ENCODE peak calls at places on chromosome 20, in five cellular contexts. A is astrocyte, M is breast epithelium, J is mucosa of descending colon, U is heart left ventricle. I is an unnamed sample.

GRCh38 chr20:14553774-14554524 is 216.5 kb upstream of the FLRT3 start:
- DNase-seq in J (no peak), M (no peak), U (no peak), A (peak; percentile 14), I (no peak)

GRCh38 chr20:1376007-1376406 is 16.8 kb downstream of the FKBP1A start:
- DNase-seq in A (no peak), U (no peak), J (no peak), M (no peak), I (no peak)

GRCh38 chr20:4795394-4795793 is 73.7 kb downstream of the PRND start:
- DNase-seq in U (no peak), A (peak; percentile 45), J (no peak), M (no peak), I (no peak)

GRCh38 chr20:19291024-19291817 is 78.8 kb downstream of the SLC24A3 start:
- DNase-seq in J (no peak), A (no peak), U (no peak), M (no peak), I (no peak)

GRCh38 chr20:10537850-10538480 is 102.9 kb downstream of the SLX4IP start:
- DNase-seq in M (no peak), A (peak; percentile 73), U (no peak), J (no peak), I (no peak)

GRCh38 chr20:36777152-36777551 is 3.6 kb upstream of the DSN1 start:
- DNase-seq in U (no peak), M (no peak), A (no peak), J (no peak), I (no peak)

GRCh38 chr20:59082077-59082740 is 39.6 kb upstream of the PRELID3B start:
- DNase-seq in M (no peak), A (peak; percentile 52), U (no peak), J (no peak), I (no peak)

GRCh38 chr20:59007758-59008511 is 881 bp upstream of the CTSZ start:
- DNase-seq in M (peak; percentile 42), J (peak; percentile 62), U (peak; percentile 53), A (no peak), I (no peak)

GRCh38 chr20:18731940-18732339 is 81.6 kb upstream of the SCP2D1 start:
- DNase-seq in U (no peak), M (no peak), A (no peak), J (no peak), I (no peak)

GRCh38 chr20:63091901-63092659 is 85.3 kb upstream of the BHLHE23 start:
- DNase-seq in U (peak; percentile 11), J (peak; percentile 23), A (no peak), M (peak; percentile 47), I (no peak)

GRCh38 chr20:12243327-12243726 is 325.6 kb downstream of the BTBD3 start:
- DNase-seq in J (no peak), M (no peak), A (no peak), U (no peak), I (no peak)

GRCh38 chr20:64003970-64004725 is 23.2 kb downstream of the PRPF6 start:
- DNase-seq in A (peak; percentile 22), J (no peak), U (no peak), M (no peak), I (no peak)

GRCh38 chr20:7712661-7713060 is 227.6 kb downstream of the HAO1 start:
- DNase-seq in A (peak; percentile 26), M (no peak), J (no peak), U (no peak), I (no peak)

GRCh38 chr20:31522756-31523155 is 8.5 kb downstream of the HM13 start:
- DNase-seq in A (no peak), U (no peak), J (no peak), M (no peak), I (no peak)

GRCh38 chr20:3258429-3258828 is 19.4 kb upstream of the SLC4A11 start:
- DNase-seq in A (no peak), M (no peak), J (no peak), U (no peak), I (no peak)

GRCh38 chr20:20214757-20215275 is 153.1 kb upstream of the INSM1 start:
- DNase-seq in J (no peak), M (no peak), U (no peak), A (no peak), I (no peak)

GRCh38 chr20:24034820-24035219 is 46.2 kb upstream of the GGTLC1 start:
- DNase-seq in U (no peak), A (no peak), J (no peak), M (no peak), I (no peak)

GRCh38 chr20:62768815-62769287 is 27.4 kb upstream of the MRGBP start:
- DNase-seq in J (peak; percentile 39), U (no peak), A (peak; percentile 70), M (no peak), I (peak; percentile 11)

GRCh38 chr20:3239026-3239866 is at the start of gene SLC4A11:
- DNase-seq in M (no peak), J (peak; percentile 83), U (peak; percentile 63), A (peak; percentile 45), I (peak; percentile 23)

GRCh38 chr20:37316116-37316774 is 26.8 kb downstream of the MANBAL start:
- DNase-seq in A (no peak), J (no peak), M (no peak), U (no peak), I (no peak)

GRCh38 chr20:56259948-56260347 is 11.4 kb downstream of the MC3R start:
- DNase-seq in M (no peak), U (no peak), J (no peak), A (no peak), I (no peak)

GRCh38 chr20:50799176-50799889 is 4.5 kb downstream of the BCAS4 start:
- DNase-seq in A (no peak), M (no peak), J (no peak), U (no peak), I (no peak)

GRCh38 chr20:24610341-24611115 is 141.1 kb downstream of the SYNDIG1 start:
- DNase-seq in U (no peak), A (peak; percentile 41), M (no peak), J (no peak), I (no peak)

GRCh38 chr20:7151666-7152065 is 384.2 kb downstream of the BMP2 start:
- DNase-seq in A (peak; percentile 8), U (no peak), M (no peak), J (no peak), I (no peak)

GRCh38 chr20:17910828-17911294 is 57.7 kb downstream of the SNX5 start:
- DNase-seq in A (peak; percentile 93), U (peak; percentile 39), J (no peak), M (no peak), I (peak; percentile 89)

GRCh38 chr20:4155953-4156352 is 140.6 kb upstream of the RNF24 start:
- DNase-seq in J (no peak), A (no peak), U (no peak), M (no peak), I (no peak)

GRCh38 chr20:3041818-3042504 is 1.5 kb upstream of the GNRH2 start:
- DNase-seq in J (no peak), A (no peak), U (no peak), M (no peak), I (no peak)

GRCh38 chr20:45461225-45461624 is 8.3 kb upstream of the WFDC2 start:
- DNase-seq in U (no peak), A (no peak), J (no peak), M (no peak), I (no peak)

GRCh38 chr20:45463113-45463512 is 6.4 kb upstream of the WFDC2 start:
- DNase-seq in J (no peak), U (no peak), M (no peak), A (no peak), I (no peak)

GRCh38 chr20:45456632-45457031 is 12.9 kb upstream of the WFDC2 start:
- DNase-seq in J (peak; percentile 72), M (no peak), U (no peak), A (no peak), I (no peak)

GRCh38 chr20:45462711-45463110 is 6.8 kb upstream of the WFDC2 start:
- DNase-seq in U (no peak), J (no peak), M (no peak), A (no peak), I (no peak)

GRCh38 chr20:45459606-45460005 is 9.9 kb upstream of the WFDC2 start:
- DNase-seq in U (no peak), A (no peak), M (no peak), J (no peak), I (no peak)
- TF ChIP-seq CTCF in U (no peak), A (peak; percentile 10), M (no peak), J (no peak), I (peak; percentile 15)

GRCh38 chr20:61330441-61330840 is 78.4 kb downstream of the CDH4 start:
- DNase-seq in J (no peak), A (no peak), M (no peak), U (no peak), I (no peak)

GRCh38 chr20:61332016-61332975 is 80.2 kb downstream of the CDH4 start:
- DNase-seq in J (no peak), M (no peak), U (no peak), A (peak; percentile 18), I (no peak)

GRCh38 chr20:61325718-61326117 is 73.7 kb downstream of the CDH4 start:
- DNase-seq in U (no peak), M (no peak), J (no peak), A (no peak), I (no peak)

GRCh38 chr20:61331542-61331941 is 79.5 kb downstream of the CDH4 start:
- DNase-seq in U (no peak), A (no peak), J (no peak), M (no peak), I (no peak)

DNA sequence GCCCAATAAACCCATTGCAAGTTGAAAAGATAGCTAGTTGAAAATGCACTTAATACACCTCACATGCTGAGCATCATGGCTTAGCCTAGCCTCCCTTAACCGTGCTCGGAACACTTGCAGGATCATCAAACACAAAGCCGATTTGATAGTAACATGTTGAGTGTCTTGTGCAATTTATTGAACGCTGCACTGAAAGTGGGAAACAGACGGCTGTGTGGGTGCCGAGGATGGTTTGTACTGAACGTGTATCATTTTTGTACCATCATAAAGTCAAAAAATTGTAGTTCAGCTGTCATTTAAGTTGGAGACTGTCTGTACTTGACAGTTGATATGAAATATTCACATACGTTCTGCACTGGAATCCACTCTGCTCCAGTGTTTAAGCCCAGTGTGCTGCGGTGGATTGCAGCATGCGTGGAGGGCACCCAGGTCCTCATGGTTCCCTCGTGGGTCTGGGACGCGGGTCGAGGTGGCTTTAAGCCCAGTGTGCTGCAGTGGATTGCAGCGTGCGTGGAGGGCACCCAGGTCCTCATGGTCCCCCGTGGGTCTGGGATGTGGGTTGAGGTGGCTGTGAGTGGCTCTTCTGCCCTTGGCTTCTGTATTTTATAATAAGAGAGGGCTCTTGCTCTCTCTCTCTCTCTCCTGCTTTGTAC is 77.0 kb downstream of the CDH4 start:
- DNase-seq in A (no peak), J (no peak), M (no peak), U (no peak), I (no peak)
- H3K4me3 ChIP-seq in A (no peak overlapping the region), J (no peak overlapping the region), M (no peak overlapping the region), U (no peak overlapping the region), I (no peak overlapping the region)

DNA sequence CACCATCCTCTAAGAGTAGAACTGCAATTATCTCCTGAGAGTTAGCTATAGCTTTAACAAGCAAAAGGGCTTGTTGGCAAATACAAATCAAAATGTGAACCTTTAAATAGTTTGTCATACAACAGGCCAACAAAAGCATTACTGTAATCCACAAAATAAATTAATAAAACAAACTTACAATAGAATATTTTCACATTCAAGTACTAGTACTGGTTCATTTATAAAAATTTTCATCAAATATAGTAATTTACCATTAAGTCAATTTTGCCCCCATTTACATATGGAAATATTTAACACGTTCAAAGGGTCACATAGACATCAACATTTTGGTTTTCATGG is 9.4 kb downstream of the RBM39 start:
- DNase-seq in M (no peak), U (no peak), A (no peak), J (no peak), I (no peak)
- H3K36me3 ChIP-seq in M (peaks cover 5% of the 10 kb centered on the region), U (no peaks in the 10 kb centered on the region), A (peaks cover 84% of the 10 kb centered on the region), J (peaks cover 41% of the 10 kb centered on the region), I (peaks cover 16% of the 10 kb centered on the region)

GRCh38 chr20:22815584-22815983 is 219.5 kb upstream of the SSTR4 start:
- DNase-seq in J (no peak), M (no peak), A (no peak), U (no peak), I (no peak)
- TF ChIP-seq CTCF in J (no peak), M (no peak), A (no peak), U (peak; percentile 28), I (no peak)

I was measured in BJ.